ENCODE peak calls at places on chromosomes 6 and 20, in four cellular contexts. One of them, this sample, is unnamed.

GRCh38 chr6:21522773-21523490 is 70.6 kb upstream of the SOX4 start:
- DNase-seq in activated B cell treated with CpG ODN at 0.5 μM for 24 hours: no peak
- DNase-seq in fibroblast of mammary gland: no peak
- DNase-seq in mammary epithelial cell: no peak
- DNase-seq in this sample: no peak

GRCh38 chr20:34468956-34469355 is 47.3 kb upstream of the DYNLRB1 start:
- DNase-seq in mammary epithelial cell: no peak
- DNase-seq in activated B cell treated with CpG ODN at 0.5 μM for 24 hours: no peak
- DNase-seq in fibroblast of mammary gland: no peak
- DNase-seq in this sample: no peak

GRCh38 chr6:89081129-89081422 is 525 bp downstream of the PNRC1 start:
- DNase-seq in mammary epithelial cell: no peak
- DNase-seq in activated B cell treated with CpG ODN at 0.5 μM for 24 hours: no peak
- DNase-seq in fibroblast of mammary gland: no peak
- DNase-seq in this sample: no peak

GRCh38 chr6:88565409-88565811 is 398.0 kb downstream of the RNGTT start:
- DNase-seq in fibroblast of mammary gland: no peak
- DNase-seq in activated B cell treated with CpG ODN at 0.5 μM for 24 hours: no peak
- DNase-seq in mammary epithelial cell: peak
- DNase-seq in this sample: no peak

GRCh38 chr20:37745553-37745952 is 51.7 kb downstream of the CTNNBL1 start:
- DNase-seq in activated B cell treated with CpG ODN at 0.5 μM for 24 hours: no peak
- DNase-seq in mammary epithelial cell: no peak
- DNase-seq in fibroblast of mammary gland: no peak
- DNase-seq in this sample: no peak

GRCh38 chr20:4713401-4713800 is 8.3 kb upstream of the PRND start:
- DNase-seq in mammary epithelial cell: peak
- DNase-seq in activated B cell treated with CpG ODN at 0.5 μM for 24 hours: no peak
- DNase-seq in fibroblast of mammary gland: peak
- DNase-seq in this sample: no peak

GRCh38 chr20:4875578-4876067 is 125.7 kb downstream of the SLC23A2 start:
- DNase-seq in fibroblast of mammary gland: no peak
- DNase-seq in mammary epithelial cell: no peak
- DNase-seq in activated B cell treated with CpG ODN at 0.5 μM for 24 hours: no peak
- DNase-seq in this sample: no peak

GRCh38 chr6:138275976-138276375 is 57.7 kb upstream of the PBOV1 start:
- DNase-seq in fibroblast of mammary gland: no peak
- DNase-seq in mammary epithelial cell: no peak
- DNase-seq in activated B cell treated with CpG ODN at 0.5 μM for 24 hours: no peak
- DNase-seq in this sample: no peak

GRCh38 chr6:34829137-34829536 is 37.3 kb downstream of the BLTP3A start:
- DNase-seq in activated B cell treated with CpG ODN at 0.5 μM for 24 hours: no peak
- DNase-seq in fibroblast of mammary gland: no peak
- DNase-seq in mammary epithelial cell: peak
- DNase-seq in this sample: no peak

GRCh38 chr6:55319961-55320690 is 7.1 kb upstream of the GFRAL start:
- DNase-seq in activated B cell treated with CpG ODN at 0.5 μM for 24 hours: no peak
- DNase-seq in fibroblast of mammary gland: no peak
- DNase-seq in mammary epithelial cell: no peak
- DNase-seq in this sample: no peak

GRCh38 chr6:41122373-41122772 is 31.8 kb downstream of the TREML1 start:
- DNase-seq in activated B cell treated with CpG ODN at 0.5 μM for 24 hours: no peak
- DNase-seq in mammary epithelial cell: peak
- DNase-seq in fibroblast of mammary gland: peak
- DNase-seq in this sample: no peak

GRCh38 chr20:43849496-43850197 is 65.0 kb upstream of the TOX2 start:
- DNase-seq in activated B cell treated with CpG ODN at 0.5 μM for 24 hours: no peak
- DNase-seq in mammary epithelial cell: peak
- DNase-seq in fibroblast of mammary gland: peak
- DNase-seq in this sample: no peak

GRCh38 chr20:57698191-57698866 is 11.5 kb downstream of the PMEPA1 start:
- DNase-seq in mammary epithelial cell: peak
- DNase-seq in activated B cell treated with CpG ODN at 0.5 μM for 24 hours: no peak
- DNase-seq in fibroblast of mammary gland: peak
- DNase-seq in this sample: peak

GRCh38 chr6:43286995-43287716 is 10.9 kb upstream of the SLC22A7 start:
- DNase-seq in activated B cell treated with CpG ODN at 0.5 μM for 24 hours: no peak
- DNase-seq in fibroblast of mammary gland: no peak
- DNase-seq in mammary epithelial cell: no peak
- DNase-seq in this sample: no peak

GRCh38 chr6:140546640-140547039 is 1172.2 kb upstream of the CITED2 start:
- DNase-seq in fibroblast of mammary gland: peak
- DNase-seq in activated B cell treated with CpG ODN at 0.5 μM for 24 hours: no peak
- DNase-seq in mammary epithelial cell: peak
- DNase-seq in this sample: no peak

GRCh38 chr6:130204322-130204721 is 18.4 kb downstream of the SAMD3 start:
- DNase-seq in fibroblast of mammary gland: no peak
- DNase-seq in activated B cell treated with CpG ODN at 0.5 μM for 24 hours: no peak
- DNase-seq in mammary epithelial cell: no peak
- DNase-seq in this sample: no peak

GRCh38 chr20:17556842-17557674 is 12.8 kb upstream of the DSTN start:
- DNase-seq in activated B cell treated with CpG ODN at 0.5 μM for 24 hours: no peak
- DNase-seq in mammary epithelial cell: peak
- DNase-seq in fibroblast of mammary gland: peak
- DNase-seq in this sample: no peak

GRCh38 chr20:24066075-24066700 is 77.6 kb upstream of the GGTLC1 start:
- DNase-seq in mammary epithelial cell: no peak
- DNase-seq in fibroblast of mammary gland: no peak
- DNase-seq in activated B cell treated with CpG ODN at 0.5 μM for 24 hours: no peak
- DNase-seq in this sample: peak

GRCh38 chr6:152316024-152316423 is 321.1 kb downstream of the SYNE1 start:
- DNase-seq in fibroblast of mammary gland: peak
- DNase-seq in mammary epithelial cell: no peak
- DNase-seq in activated B cell treated with CpG ODN at 0.5 μM for 24 hours: no peak
- DNase-seq in this sample: no peak

GRCh38 chr6:70709826-70710225 is 42.1 kb downstream of the SMAP1 start:
- DNase-seq in mammary epithelial cell: peak
- DNase-seq in activated B cell treated with CpG ODN at 0.5 μM for 24 hours: no peak
- DNase-seq in fibroblast of mammary gland: peak
- DNase-seq in this sample: no peak

GRCh38 chr6:166615059-166615770 is 11.8 kb downstream of the RPS6KA2 start:
- DNase-seq in mammary epithelial cell: no peak
- DNase-seq in fibroblast of mammary gland: peak
- DNase-seq in activated B cell treated with CpG ODN at 0.5 μM for 24 hours: no peak
- DNase-seq in this sample: no peak

GRCh38 chr20:63124092-63124781 is 91.7 kb downstream of the YTHDF1 start:
- DNase-seq in fibroblast of mammary gland: peak
- DNase-seq in activated B cell treated with CpG ODN at 0.5 μM for 24 hours: no peak
- DNase-seq in mammary epithelial cell: no peak
- DNase-seq in this sample: no peak

GRCh38 chr6:142207265-142207877 is 60.3 kb downstream of the VTA1 start:
- DNase-seq in fibroblast of mammary gland: peak
- DNase-seq in mammary epithelial cell: peak
- DNase-seq in activated B cell treated with CpG ODN at 0.5 μM for 24 hours: no peak
- DNase-seq in this sample: peak

GRCh38 chr6:132133734-132134490 is 182.7 kb upstream of the CCN2 start:
- DNase-seq in fibroblast of mammary gland: no peak
- DNase-seq in mammary epithelial cell: no peak
- DNase-seq in activated B cell treated with CpG ODN at 0.5 μM for 24 hours: no peak
- DNase-seq in this sample: no peak

GRCh38 chr20:58569211-58570125 is 54.3 kb upstream of the APCDD1L start:
- DNase-seq in activated B cell treated with CpG ODN at 0.5 μM for 24 hours: no peak
- DNase-seq in mammary epithelial cell: no peak
- DNase-seq in fibroblast of mammary gland: no peak
- DNase-seq in this sample: no peak

GRCh38 chr6:83190596-83190995 is 2.5 kb downstream of the PGM3 start:
- DNase-seq in activated B cell treated with CpG ODN at 0.5 μM for 24 hours: no peak
- DNase-seq in mammary epithelial cell: no peak
- DNase-seq in fibroblast of mammary gland: no peak
- DNase-seq in this sample: no peak

GRCh38 chr20:46683939-46684750 is 5.1 kb downstream of the TP53RK start:
- DNase-seq in activated B cell treated with CpG ODN at 0.5 μM for 24 hours: no peak
- DNase-seq in fibroblast of mammary gland: peak
- DNase-seq in mammary epithelial cell: peak
- DNase-seq in this sample: no peak

GRCh38 chr6:107180114-107180513 is 64.8 kb upstream of the BEND3 start:
- DNase-seq in activated B cell treated with CpG ODN at 0.5 μM for 24 hours: no peak
- DNase-seq in fibroblast of mammary gland: no peak
- DNase-seq in mammary epithelial cell: no peak
- DNase-seq in this sample: no peak

GRCh38 chr6:107186047-107186446 is 70.7 kb upstream of the BEND3 start:
- DNase-seq in activated B cell treated with CpG ODN at 0.5 μM for 24 hours: no peak
- DNase-seq in mammary epithelial cell: no peak
- DNase-seq in fibroblast of mammary gland: no peak
- DNase-seq in this sample: no peak

GRCh38 chr6:107187630-107188029 is 72.3 kb upstream of the BEND3 start:
- DNase-seq in mammary epithelial cell: no peak
- DNase-seq in fibroblast of mammary gland: no peak
- DNase-seq in activated B cell treated with CpG ODN at 0.5 μM for 24 hours: no peak
- DNase-seq in this sample: no peak

DNA sequence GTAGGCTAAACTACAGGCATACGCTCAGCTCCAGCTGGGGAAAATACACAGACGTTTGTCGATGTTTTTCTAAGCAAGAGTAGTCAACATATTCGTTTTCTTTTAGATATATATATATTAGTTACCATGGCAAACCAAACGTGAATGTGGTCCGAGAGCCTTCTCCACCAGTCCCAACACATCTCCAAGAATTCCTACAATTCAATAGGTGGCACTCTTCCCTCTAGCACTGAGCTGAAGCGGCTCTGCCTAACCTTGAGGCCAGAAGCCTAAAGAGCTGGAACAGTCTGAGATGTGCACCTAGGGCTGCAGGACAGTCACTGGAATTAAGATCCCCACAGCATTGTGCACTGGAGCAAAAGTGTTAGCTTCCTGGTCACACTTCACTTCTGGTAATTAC is 70.3 kb upstream of the BEND3 start:
- DNase-seq in activated B cell treated with CpG ODN at 0.5 μM for 24 hours: no peak
- DNase-seq in fibroblast of mammary gland: peak
- DNase-seq in mammary epithelial cell: peak
- DNase-seq in this sample: no peak
- TF ChIP-seq CTCF in activated B cell treated with CpG ODN at 0.5 μM for 24 hours: no peak
- TF ChIP-seq CTCF in fibroblast of mammary gland: peak
- TF ChIP-seq CTCF in mammary epithelial cell: peak
- TF ChIP-seq CTCF in this sample: no peak

DNA sequence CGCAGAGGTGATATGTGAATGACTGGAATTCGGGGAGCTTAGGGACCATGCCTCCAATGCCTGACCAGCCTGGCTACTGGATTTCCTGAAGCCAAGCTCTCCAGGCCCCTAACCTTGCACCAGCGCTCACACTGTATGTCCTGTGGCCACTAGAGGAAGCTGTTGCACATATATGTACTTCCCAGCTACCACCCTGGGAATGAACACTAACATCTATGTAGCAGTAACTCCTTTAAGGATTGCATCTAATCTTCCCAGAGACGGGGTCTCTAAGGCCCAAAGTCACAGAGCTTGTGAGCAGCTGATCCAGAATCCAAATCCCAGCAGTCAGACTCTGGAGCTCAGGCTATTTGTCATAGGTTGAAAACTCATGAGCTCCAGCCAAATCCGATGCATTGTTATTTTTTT is 20.4 kb upstream of the BPIFB1 start:
- DNase-seq in mammary epithelial cell: peak
- DNase-seq in fibroblast of mammary gland: peak
- DNase-seq in activated B cell treated with CpG ODN at 0.5 μM for 24 hours: no peak
- DNase-seq in this sample: peak
- TF ChIP-seq CTCF in mammary epithelial cell: peak
- TF ChIP-seq CTCF in fibroblast of mammary gland: peak
- TF ChIP-seq CTCF in activated B cell treated with CpG ODN at 0.5 μM for 24 hours: no peak
- TF ChIP-seq CTCF in this sample: peak

DNA sequence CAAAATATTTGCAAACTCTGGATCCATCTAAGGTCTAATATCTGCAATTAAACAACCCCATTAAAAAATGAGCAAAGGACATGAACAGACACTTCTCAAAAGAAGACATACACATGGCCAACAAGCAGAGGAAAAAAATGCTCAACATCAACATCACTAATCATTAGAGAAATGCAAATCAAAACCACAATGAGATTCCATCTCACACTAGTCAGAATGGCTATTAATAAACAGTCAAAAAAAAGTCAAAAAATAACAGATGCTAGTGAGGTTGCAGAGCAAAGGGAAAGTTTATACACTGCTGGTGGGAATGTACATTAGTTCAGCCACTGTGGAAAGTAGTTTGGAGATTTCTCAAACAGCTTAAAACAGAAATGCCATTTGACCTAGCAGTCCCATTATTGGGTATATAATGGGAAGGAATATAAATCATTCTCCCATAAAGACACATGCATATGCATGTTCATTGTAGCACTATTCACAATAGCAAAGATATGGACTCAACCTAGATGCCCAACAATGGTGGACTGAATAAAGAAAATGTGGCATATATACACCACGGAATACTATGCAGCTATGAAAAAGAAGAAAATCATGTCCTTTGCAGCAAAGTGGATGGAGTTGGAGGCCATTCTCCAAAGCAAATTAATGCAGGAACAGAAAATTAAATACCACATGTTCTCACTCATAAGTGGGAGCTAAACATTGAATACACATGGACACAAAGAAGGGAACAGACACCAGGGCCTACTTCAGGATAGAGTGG is 9.1 kb downstream of the ZNFX1 start:
- DNase-seq in activated B cell treated with CpG ODN at 0.5 μM for 24 hours: no peak
- DNase-seq in mammary epithelial cell: no peak
- DNase-seq in fibroblast of mammary gland: peak
- DNase-seq in this sample: no peak
- TF ChIP-seq CTCF in activated B cell treated with CpG ODN at 0.5 μM for 24 hours: no peak
- TF ChIP-seq CTCF in mammary epithelial cell: no peak
- TF ChIP-seq CTCF in fibroblast of mammary gland: no peak
- TF ChIP-seq CTCF in this sample: no peak

DNA sequence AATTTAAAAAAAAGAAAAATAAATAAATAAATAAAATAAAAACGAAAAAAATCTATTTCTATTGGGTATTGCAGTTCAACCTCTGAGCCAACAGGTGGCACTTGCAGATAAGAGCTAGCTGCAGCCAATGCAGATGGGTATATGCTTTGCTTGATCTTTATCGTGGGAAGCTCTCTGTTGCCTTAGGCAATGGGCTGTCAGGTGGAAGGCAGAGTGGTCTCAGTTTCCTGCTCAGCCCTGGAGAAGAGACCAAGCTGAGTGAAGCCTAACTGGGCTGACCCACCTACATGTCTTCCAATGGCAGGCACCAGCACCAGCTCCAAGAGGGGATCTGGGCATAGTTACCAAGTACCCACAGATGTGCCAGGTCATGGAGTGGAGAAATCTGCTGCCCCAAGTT is 95.0 kb downstream of the AK9 start:
- DNase-seq in activated B cell treated with CpG ODN at 0.5 μM for 24 hours: no peak
- DNase-seq in mammary epithelial cell: peak
- DNase-seq in fibroblast of mammary gland: peak
- DNase-seq in this sample: peak
- TF ChIP-seq CTCF in activated B cell treated with CpG ODN at 0.5 μM for 24 hours: no peak
- TF ChIP-seq CTCF in mammary epithelial cell: peak
- TF ChIP-seq CTCF in fibroblast of mammary gland: peak
- TF ChIP-seq CTCF in this sample: no peak

GRCh38 chr6:27651371-27651732 is 178.4 kb upstream of the ZNF184 start:
- DNase-seq in mammary epithelial cell: peak
- DNase-seq in fibroblast of mammary gland: no peak
- DNase-seq in activated B cell treated with CpG ODN at 0.5 μM for 24 hours: no peak
- DNase-seq in this sample: no peak

GRCh38 chr6:27650620-27651370 is 177.9 kb upstream of the ZNF184 start:
- DNase-seq in activated B cell treated with CpG ODN at 0.5 μM for 24 hours: no peak
- DNase-seq in mammary epithelial cell: peak
- DNase-seq in fibroblast of mammary gland: peak
- DNase-seq in this sample: peak
- TF ChIP-seq CTCF in activated B cell treated with CpG ODN at 0.5 μM for 24 hours: no peak
- TF ChIP-seq CTCF in mammary epithelial cell: peak
- TF ChIP-seq CTCF in fibroblast of mammary gland: peak
- TF ChIP-seq CTCF in this sample: peak